ENCODE peak calls at places on chromosomes 5 and 9, in four cellular contexts. One of them, this sample, is unnamed.

GRCh38 chr5:171695804-171696203 is 89.8 kb upstream of the SMIM23 start:
- DNase-seq in DMS79: no peak
- DNase-seq in AML-193: no peak
- DNase-seq in HAP-1: no peak
- DNase-seq in this sample: no peak

GRCh38 chr5:170523129-170523497 is 19.3 kb downstream of the KCNIP1 start:
- DNase-seq in HAP-1: no peak
- DNase-seq in DMS79: peak; percentile 66
- DNase-seq in AML-193: no peak
- DNase-seq in this sample: peak; percentile 10

GRCh38 chr5:177405805-177406204 is 3.6 kb downstream of the F12 start:
- DNase-seq in AML-193: peak; percentile 83
- DNase-seq in HAP-1: no peak
- DNase-seq in DMS79: no peak
- DNase-seq in this sample: no peak

GRCh38 chr5:135269828-135270545 is 129.0 kb downstream of the MACROH2A1 start:
- DNase-seq in DMS79: no peak
- DNase-seq in HAP-1: peak; percentile 23
- DNase-seq in AML-193: no peak
- DNase-seq in this sample: no peak

GRCh38 chr5:13567819-13568218 is 376.7 kb downstream of the DNAH5 start:
- DNase-seq in AML-193: no peak
- DNase-seq in DMS79: no peak
- DNase-seq in HAP-1: no peak
- DNase-seq in this sample: no peak

GRCh38 chr5:94469889-94470288 is 148.5 kb downstream of the KIAA0825 start:
- DNase-seq in HAP-1: peak; percentile 43
- DNase-seq in DMS79: no peak
- DNase-seq in AML-193: no peak
- DNase-seq in this sample: peak; percentile 68

GRCh38 chr5:77906806-77907205 is 130.7 kb upstream of the TBCA start:
- DNase-seq in HAP-1: no peak
- DNase-seq in DMS79: no peak
- DNase-seq in AML-193: no peak
- DNase-seq in this sample: no peak

GRCh38 chr5:57327934-57328333 is 154.1 kb downstream of the GPBP1 start:
- DNase-seq in AML-193: no peak
- DNase-seq in DMS79: no peak
- DNase-seq in HAP-1: no peak
- DNase-seq in this sample: no peak

GRCh38 chr5:141490271-141490670 is 1.4 kb downstream of the PCDHGC5 start:
- DNase-seq in HAP-1: no peak
- DNase-seq in DMS79: no peak
- DNase-seq in AML-193: no peak
- DNase-seq in this sample: no peak

GRCh38 chr5:956941-957729 is 51.5 kb upstream of the NKD2 start:
- DNase-seq in AML-193: no peak
- DNase-seq in DMS79: no peak
- DNase-seq in HAP-1: peak; percentile 54
- DNase-seq in this sample: no peak

GRCh38 chr5:151675225-151675955 is 11.3 kb downstream of the SPARC start:
- DNase-seq in AML-193: no peak
- DNase-seq in DMS79: no peak
- DNase-seq in HAP-1: no peak
- DNase-seq in this sample: no peak

GRCh38 chr5:142063878-142064331 is 44.7 kb upstream of the NDFIP1 start:
- DNase-seq in DMS79: peak; percentile 86
- DNase-seq in HAP-1: peak; percentile 58
- DNase-seq in AML-193: no peak
- DNase-seq in this sample: peak; percentile 50

GRCh38 chr5:31232273-31232888 is 38.9 kb downstream of the CDH6 start:
- DNase-seq in HAP-1: peak; percentile 80
- DNase-seq in DMS79: no peak
- DNase-seq in AML-193: peak; percentile 27
- DNase-seq in this sample: peak; percentile 6

GRCh38 chr5:78896128-78896527 is 89.0 kb downstream of the ARSB start:
- DNase-seq in DMS79: no peak
- DNase-seq in HAP-1: no peak
- DNase-seq in AML-193: no peak
- DNase-seq in this sample: peak; percentile 43

GRCh38 chr9:129667850-129668249 is 2.4 kb downstream of the PRRX2 start:
- DNase-seq in AML-193: no peak
- DNase-seq in DMS79: no peak
- DNase-seq in HAP-1: no peak
- DNase-seq in this sample: no peak

GRCh38 chr5:11046160-11046559 is 285.1 kb upstream of the DAP start:
- DNase-seq in AML-193: no peak
- DNase-seq in HAP-1: no peak
- DNase-seq in DMS79: no peak
- DNase-seq in this sample: no peak

GRCh38 chr5:133861161-133861737 is 107.2 kb downstream of the C5orf15 start:
- DNase-seq in AML-193: no peak
- DNase-seq in HAP-1: no peak
- DNase-seq in DMS79: no peak
- DNase-seq in this sample: no peak

GRCh38 chr9:10704720-10705119 is 91.9 kb upstream of the PTPRD start:
- DNase-seq in AML-193: no peak
- DNase-seq in DMS79: no peak
- DNase-seq in HAP-1: no peak
- DNase-seq in this sample: no peak

GRCh38 chr9:127128341-127129072 is 6.1 kb upstream of the ANGPTL2 start:
- DNase-seq in HAP-1: no peak
- DNase-seq in AML-193: no peak
- DNase-seq in DMS79: no peak
- DNase-seq in this sample: peak; percentile 68

GRCh38 chr5:17243287-17244063 is 26.0 kb downstream of the BASP1 start:
- DNase-seq in AML-193: no peak
- DNase-seq in HAP-1: no peak
- DNase-seq in DMS79: no peak
- DNase-seq in this sample: no peak

This sample was measured in NCI-H2029.